ENCODE peak calls at places on chromosome 5, in five cellular contexts. One of them, this sample, is unnamed.
A peak's percentile ranks its signal among the peaks of the same experiment; 100 is the strongest.

GRCh38 chr5:16160706-16161105 is 18.9 kb downstream of the MARCHF11 start:
- DNase-seq in left ventricle myocardium inferior: no peak
- DNase-seq in AG04450: peak; percentile 10
- DNase-seq in A549: peak; percentile 73
- DNase-seq in kidney: no peak
- DNase-seq in this sample: no peak

GRCh38 chr5:105885266-105885665 is 1785.5 kb downstream of the EFNA5 start:
- DNase-seq in left ventricle myocardium inferior: no peak
- DNase-seq in AG04450: no peak
- DNase-seq in A549: no peak
- DNase-seq in kidney: no peak
- DNase-seq in this sample: no peak

GRCh38 chr5:181221792-181222629 is 1.1 kb upstream of the TRIM41 start:
- DNase-seq in left ventricle myocardium inferior: peak; percentile 91
- DNase-seq in AG04450: peak; percentile 92
- DNase-seq in A549: peak; percentile 98
- DNase-seq in kidney: peak; percentile 96
- DNase-seq in this sample: peak; percentile 93

GRCh38 chr5:61332369-61332745 is 299 bp downstream of the ZSWIM6 start:
- DNase-seq in left ventricle myocardium inferior: peak; percentile 37
- DNase-seq in AG04450: no peak
- DNase-seq in A549: no peak
- DNase-seq in kidney: peak; percentile 88
- DNase-seq in this sample: peak; percentile 85

GRCh38 chr5:64273276-64273675 is 107.6 kb downstream of the RNF180 start:
- DNase-seq in left ventricle myocardium inferior: no peak
- DNase-seq in AG04450: no peak
- DNase-seq in A549: no peak
- DNase-seq in kidney: no peak
- DNase-seq in this sample: no peak

GRCh38 chr5:95799181-95799835 is 23.2 kb downstream of the GLRX start:
- DNase-seq in left ventricle myocardium inferior: no peak
- DNase-seq in AG04450: no peak
- DNase-seq in A549: peak; percentile 25
- DNase-seq in kidney: no peak
- DNase-seq in this sample: no peak

GRCh38 chr5:65948115-65948772 is 21.9 kb downstream of the ERBIN start:
- DNase-seq in left ventricle myocardium inferior: no peak
- DNase-seq in AG04450: peak; percentile 47
- DNase-seq in A549: no peak
- DNase-seq in kidney: no peak
- DNase-seq in this sample: no peak

GRCh38 chr5:44958943-44959342 is 150.2 kb downstream of the MRPS30 start:
- DNase-seq in left ventricle myocardium inferior: no peak
- DNase-seq in AG04450: no peak
- DNase-seq in A549: no peak
- DNase-seq in kidney: no peak
- DNase-seq in this sample: no peak

GRCh38 chr5:135426102-135427082 is 20.8 kb downstream of the DCANP1 start:
- DNase-seq in left ventricle myocardium inferior: no peak
- DNase-seq in AG04450: no peak
- DNase-seq in A549: peak; percentile 63
- DNase-seq in kidney: no peak
- DNase-seq in this sample: no peak

GRCh38 chr5:181186022-181186421 is 19.0 kb downstream of the TRIM7 start:
- DNase-seq in left ventricle myocardium inferior: no peak
- DNase-seq in AG04450: no peak
- DNase-seq in A549: no peak
- DNase-seq in kidney: no peak
- DNase-seq in this sample: peak; percentile 19

GRCh38 chr5:100761192-100761591 is 141.9 kb downstream of the ST8SIA4 start:
- DNase-seq in left ventricle myocardium inferior: no peak
- DNase-seq in AG04450: no peak
- DNase-seq in A549: peak; percentile 32
- DNase-seq in kidney: no peak
- DNase-seq in this sample: no peak

GRCh38 chr5:140602165-140602564 is 30.8 kb downstream of the CD14 start:
- DNase-seq in left ventricle myocardium inferior: no peak
- DNase-seq in AG04450: no peak
- DNase-seq in A549: no peak
- DNase-seq in kidney: no peak
- DNase-seq in this sample: no peak

GRCh38 chr5:102858221-102858620 is 103.1 kb downstream of the PAM start:
- DNase-seq in left ventricle myocardium inferior: no peak
- DNase-seq in AG04450: no peak
- DNase-seq in A549: peak; percentile 24
- DNase-seq in kidney: no peak
- DNase-seq in this sample: no peak

GRCh38 chr5:146368137-146368536 is 29.5 kb downstream of the POU4F3 start:
- DNase-seq in left ventricle myocardium inferior: no peak
- DNase-seq in AG04450: no peak
- DNase-seq in A549: peak; percentile 11
- DNase-seq in kidney: no peak
- DNase-seq in this sample: no peak

GRCh38 chr5:100560860-100561259 is 25.7 kb downstream of the FAM174A start:
- DNase-seq in left ventricle myocardium inferior: no peak
- DNase-seq in AG04450: no peak
- DNase-seq in A549: no peak
- DNase-seq in kidney: no peak
- DNase-seq in this sample: no peak

GRCh38 chr5:139651502-139651862 is 3.3 kb downstream of the CXXC5 start:
- DNase-seq in left ventricle myocardium inferior: peak; percentile 13
- DNase-seq in AG04450: no peak
- DNase-seq in A549: peak; percentile 49
- DNase-seq in kidney: no peak
- DNase-seq in this sample: no peak

GRCh38 chr5:66945389-66946349 is 250.9 kb downstream of the CD180 start:
- DNase-seq in left ventricle myocardium inferior: no peak
- DNase-seq in AG04450: no peak
- DNase-seq in A549: no peak
- DNase-seq in kidney: no peak
- DNase-seq in this sample: no peak

GRCh38 chr5:167814828-167815227 is 476.6 kb upstream of the WWC1 start:
- DNase-seq in left ventricle myocardium inferior: no peak
- DNase-seq in AG04450: peak; percentile 50
- DNase-seq in A549: no peak
- DNase-seq in kidney: no peak
- DNase-seq in this sample: no peak

GRCh38 chr5:66239034-66239433 is 94.9 kb downstream of the SREK1 start:
- DNase-seq in left ventricle myocardium inferior: no peak
- DNase-seq in AG04450: no peak
- DNase-seq in A549: peak; percentile 24
- DNase-seq in kidney: no peak
- DNase-seq in this sample: no peak

GRCh38 chr5:6190838-6191237 is 187.5 kb downstream of the MED10 start:
- DNase-seq in left ventricle myocardium inferior: no peak
- DNase-seq in AG04450: no peak
- DNase-seq in A549: no peak
- DNase-seq in kidney: no peak
- DNase-seq in this sample: no peak

GRCh38 chr5:172897691-172898512 is 61.3 kb upstream of the RPL26L1 start:
- DNase-seq in left ventricle myocardium inferior: no peak
- DNase-seq in AG04450: peak; percentile 83
- DNase-seq in A549: peak; percentile 96
- DNase-seq in kidney: no peak
- DNase-seq in this sample: peak; percentile 65

GRCh38 chr5:176682016-176682531 is 34.8 kb downstream of the TSPAN17 start:
- DNase-seq in left ventricle myocardium inferior: no peak
- DNase-seq in AG04450: no peak
- DNase-seq in A549: no peak
- DNase-seq in kidney: peak; percentile 16
- DNase-seq in this sample: no peak

GRCh38 chr5:22549876-22550671 is 303.1 kb downstream of the CDH12 start:
- DNase-seq in left ventricle myocardium inferior: no peak
- DNase-seq in AG04450: no peak
- DNase-seq in A549: no peak
- DNase-seq in kidney: no peak
- DNase-seq in this sample: no peak

GRCh38 chr5:116652903-116653302 is 78.3 kb upstream of the SEMA6A start:
- DNase-seq in left ventricle myocardium inferior: no peak
- DNase-seq in AG04450: no peak
- DNase-seq in A549: no peak
- DNase-seq in kidney: no peak
- DNase-seq in this sample: no peak

GRCh38 chr5:78984020-78984610 is 995 bp downstream of the ARSB start:
- DNase-seq in left ventricle myocardium inferior: no peak
- DNase-seq in AG04450: no peak
- DNase-seq in A549: no peak
- DNase-seq in kidney: no peak
- DNase-seq in this sample: no peak

DNA sequence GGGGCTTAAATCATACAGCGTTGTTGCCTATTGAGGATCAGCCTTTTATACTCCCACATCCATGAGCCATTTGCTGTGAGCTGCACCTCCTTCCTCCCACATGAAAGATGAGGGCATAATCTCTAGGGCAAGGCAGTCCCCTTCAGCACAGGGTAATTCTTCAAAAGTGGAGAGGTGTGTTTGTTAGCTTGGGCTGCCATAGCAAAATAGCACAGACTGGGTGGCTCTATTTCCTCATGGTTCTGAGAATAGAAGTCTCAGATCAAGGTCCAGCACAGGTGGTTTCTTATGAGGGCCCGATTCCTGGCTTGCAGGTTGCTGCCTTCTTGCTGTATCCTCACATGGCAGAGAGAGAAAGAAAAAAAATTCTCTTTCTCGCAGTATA is 121.8 kb upstream of the SLC12A2 start:
- DNase-seq in left ventricle myocardium inferior: no peak
- DNase-seq in AG04450: no peak
- DNase-seq in A549: no peak
- DNase-seq in kidney: no peak
- DNase-seq in this sample: no peak
- H3K27ac ChIP-seq in left ventricle myocardium inferior: peak overlapping the region; percentile 83
- H3K27ac ChIP-seq in AG04450: no peak overlapping the region
- H3K27ac ChIP-seq in A549: no peak overlapping the region
- H3K27ac ChIP-seq in kidney: no peak overlapping the region
- H3K27ac ChIP-seq in this sample: no peak overlapping the region

DNA sequence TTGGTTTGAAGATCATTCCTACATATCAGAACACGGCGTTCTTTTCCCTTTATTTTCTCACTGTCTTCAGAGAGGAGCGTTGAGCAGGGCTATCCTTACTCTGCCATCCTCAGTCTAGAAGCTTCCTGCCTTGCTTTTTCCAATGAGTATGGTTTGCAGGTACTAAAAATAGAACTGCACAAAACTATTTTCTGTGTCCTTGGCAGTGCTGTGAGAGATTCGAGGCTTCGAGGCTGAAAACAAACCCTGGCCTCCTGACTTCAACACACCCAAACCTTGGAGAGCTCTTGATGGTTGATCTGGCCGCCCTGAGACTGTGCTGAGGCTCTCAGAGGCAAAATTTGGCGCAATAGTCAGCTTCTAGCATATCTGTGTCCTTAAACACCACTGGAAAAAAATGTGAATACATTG is 78.9 kb downstream of the GOLPH3 start:
- DNase-seq in left ventricle myocardium inferior: no peak
- DNase-seq in AG04450: no peak
- DNase-seq in A549: no peak
- DNase-seq in kidney: no peak
- DNase-seq in this sample: no peak
- H3K27ac ChIP-seq in left ventricle myocardium inferior: peak overlapping the region; percentile 50
- H3K27ac ChIP-seq in AG04450: no peak overlapping the region
- H3K27ac ChIP-seq in A549: no peak overlapping the region
- H3K27ac ChIP-seq in kidney: no peak overlapping the region
- H3K27ac ChIP-seq in this sample: no peak overlapping the region

GRCh38 chr5:71658916-71659661 is 60.0 kb upstream of the CARTPT start:
- DNase-seq in left ventricle myocardium inferior: no peak
- DNase-seq in AG04450: no peak
- DNase-seq in A549: peak; percentile 33
- DNase-seq in kidney: no peak
- DNase-seq in this sample: no peak
- H3K27ac ChIP-seq in left ventricle myocardium inferior: no peak overlapping the region
- H3K27ac ChIP-seq in AG04450: no peak overlapping the region
- H3K27ac ChIP-seq in A549: no peak overlapping the region
- H3K27ac ChIP-seq in kidney: no peak overlapping the region
- H3K27ac ChIP-seq in this sample: no peak overlapping the region

DNA sequence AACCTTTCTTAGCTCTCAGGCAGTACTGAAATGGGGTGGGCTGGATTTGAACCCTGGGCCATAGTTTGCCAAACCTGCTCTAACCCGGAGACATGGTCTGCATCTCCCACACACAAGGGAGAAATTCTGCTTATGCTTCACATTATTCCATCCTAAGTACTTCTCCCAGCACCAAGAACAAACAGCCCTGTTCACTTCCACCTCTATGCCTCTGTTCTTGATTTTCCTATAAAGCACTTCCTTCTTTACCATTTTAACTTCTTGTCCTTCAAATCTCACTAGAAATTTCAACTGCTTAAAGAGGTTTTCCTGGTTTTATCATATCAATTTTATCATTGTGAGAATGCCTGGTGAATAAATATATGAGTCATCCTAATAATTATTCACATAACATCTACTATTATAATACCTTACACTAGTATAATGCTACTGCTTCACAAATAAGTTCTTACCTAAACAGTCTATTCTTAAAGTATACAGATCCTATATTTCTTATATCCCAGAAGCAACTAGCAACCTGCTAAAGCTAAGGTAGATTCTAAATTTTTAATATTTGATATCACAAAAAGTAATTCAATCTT is 12.7 kb downstream of the FEM1C start:
- DNase-seq in left ventricle myocardium inferior: no peak
- DNase-seq in AG04450: no peak
- DNase-seq in A549: no peak
- DNase-seq in kidney: no peak
- DNase-seq in this sample: no peak
- H3K27ac ChIP-seq in left ventricle myocardium inferior: peak overlapping the region; percentile 3
- H3K27ac ChIP-seq in AG04450: no peak overlapping the region
- H3K27ac ChIP-seq in A549: no peak overlapping the region
- H3K27ac ChIP-seq in kidney: no peak overlapping the region
- H3K27ac ChIP-seq in this sample: no peak overlapping the region

DNA sequence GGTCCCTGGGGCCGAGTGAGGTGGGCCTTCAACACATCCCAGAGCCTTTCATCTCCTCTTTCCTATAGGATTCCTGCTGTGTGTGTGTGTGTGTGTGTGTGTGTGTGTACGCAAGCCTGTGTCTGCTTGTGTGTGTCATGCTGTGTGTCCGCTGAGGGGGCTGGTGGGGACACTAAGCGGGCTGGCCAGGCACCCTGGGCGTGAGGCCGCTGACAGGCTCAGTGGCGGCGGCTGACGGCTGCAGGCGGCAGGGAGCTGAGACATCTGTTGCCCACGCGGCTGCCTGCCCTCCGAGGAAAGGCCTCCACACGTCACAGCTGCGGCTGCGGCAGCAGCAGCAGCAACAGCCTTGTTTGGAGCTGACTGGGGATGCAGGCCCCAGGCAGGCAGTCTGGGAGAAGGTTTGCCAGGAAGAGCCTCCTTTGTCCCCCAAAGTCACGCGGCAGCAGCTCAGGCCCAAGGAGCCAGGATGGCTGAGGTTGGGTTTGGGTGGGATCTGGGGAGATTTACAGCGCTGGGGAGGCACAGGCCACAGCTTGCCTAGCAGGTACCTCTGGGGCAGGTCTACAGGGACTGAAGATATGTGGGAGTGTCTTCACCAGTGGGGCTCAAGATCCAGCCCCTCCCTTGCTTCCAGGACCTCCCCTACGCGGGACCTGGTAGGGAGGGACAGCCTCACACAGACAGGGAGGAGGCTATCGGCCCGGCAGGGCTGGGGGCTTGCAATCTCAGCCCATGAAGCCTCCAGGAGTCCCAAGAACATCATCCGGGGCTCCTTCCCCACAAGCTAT is 1.8 kb downstream of the PDLIM4 start:
- DNase-seq in left ventricle myocardium inferior: peak; percentile 69
- DNase-seq in AG04450: peak; percentile 74
- DNase-seq in A549: no peak
- DNase-seq in kidney: peak; percentile 93
- DNase-seq in this sample: peak; percentile 86
- H3K27ac ChIP-seq in left ventricle myocardium inferior: peak overlapping the region; percentile 78
- H3K27ac ChIP-seq in AG04450: peak overlapping the region; percentile 99
- H3K27ac ChIP-seq in A549: no peak overlapping the region
- H3K27ac ChIP-seq in kidney: peak overlapping the region; percentile 80
- H3K27ac ChIP-seq in this sample: peak overlapping the region; percentile 70

GRCh38 chr5:67964619-67965018 is 250.9 kb upstream of the PIK3R1 start:
- DNase-seq in left ventricle myocardium inferior: no peak
- DNase-seq in AG04450: no peak
- DNase-seq in A549: no peak
- DNase-seq in kidney: no peak
- DNase-seq in this sample: no peak
- H3K27ac ChIP-seq in left ventricle myocardium inferior: no peak overlapping the region
- H3K27ac ChIP-seq in AG04450: no peak overlapping the region
- H3K27ac ChIP-seq in A549: no peak overlapping the region
- H3K27ac ChIP-seq in kidney: no peak overlapping the region
- H3K27ac ChIP-seq in this sample: no peak overlapping the region

This sample was measured in aorta.